ENCODE peak calls at places on chromosomes 16 and 17, in seven cellular contexts. B is T-cell; W is activated CD4-positive, alpha-beta T cell treated with anti-CD3 and anti-CD28 coated beads, Interleukin-2, amount 50 U/mL, for 4 hours; D is mammary epithelial cell; R is HT1080; H is GF-D8; S is H54. V is an unnamed sample.

GRCh38 chr16:50548659-50549560 is 714 bp downstream of the NKD1 start:
- DNase-seq in D (peak; percentile 18), B (peak; percentile 22), R (no peak), S (no peak), W (no peak), H (no peak), V (no peak)

GRCh38 chr16:9846362-9847099 is 335.7 kb downstream of the GRIN2A start:
- DNase-seq in B (no peak), R (no peak), H (no peak), W (no peak), D (no peak), S (no peak), V (no peak)

GRCh38 chr16:64362193-64362592 is 759.7 kb downstream of the CDH11 start:
- DNase-seq in B (no peak), R (peak; percentile 63), W (no peak), S (peak; percentile 5), D (peak; percentile 8), H (no peak), V (no peak)

GRCh38 chr17:81288715-81289114 is 6.4 kb downstream of the SLC38A10 start:
- DNase-seq in B (no peak), H (no peak), S (no peak), R (no peak), W (no peak), D (no peak), V (no peak)

GRCh38 chr17:58052951-58053715 is 30.1 kb upstream of the DYNLL2 start:
- DNase-seq in R (no peak), S (no peak), B (no peak), D (no peak), W (peak; percentile 20), H (no peak), V (no peak)

GRCh38 chr16:2468725-2469398 is 2.2 kb upstream of the NTN3 start:
- DNase-seq in S (peak; percentile 84), D (no peak), B (no peak), R (no peak), W (no peak), H (peak; percentile 84), V (no peak)

GRCh38 chr17:10843806-10844205 is 5.9 kb upstream of the PIRT start:
- DNase-seq in H (no peak), W (no peak), S (no peak), R (no peak), D (no peak), B (no peak), V (peak; percentile 91)

GRCh38 chr16:82748026-82748425 is 121.3 kb downstream of the CDH13 start:
- DNase-seq in B (no peak), R (peak; percentile 31), H (no peak), D (peak; percentile 16), W (no peak), S (no peak), V (no peak)

GRCh38 chr17:8941520-8941919 is 24.0 kb downstream of the PIK3R5 start:
- DNase-seq in D (no peak), B (peak; percentile 69), H (no peak), S (no peak), W (peak; percentile 54), R (no peak), V (no peak)

GRCh38 chr16:2511128-2511785 is 2.5 kb upstream of the ATP6V0C start:
- DNase-seq in B (no peak), R (no peak), D (no peak), W (no peak), S (no peak), H (no peak), V (peak; percentile 61)

GRCh38 chr17:74749262-74750038 is 1.0 kb downstream of the NHERF1 start:
- DNase-seq in S (no peak), B (no peak), H (no peak), R (no peak), D (no peak), W (no peak), V (no peak)

GRCh38 chr16:29743827-29744531 is 1.8 kb downstream of the C16orf54 start:
- DNase-seq in W (no peak), H (no peak), D (no peak), R (no peak), B (peak; percentile 34), S (no peak), V (no peak)

GRCh38 chr16:17557480-17557879 is 86.7 kb upstream of the XYLT1 start:
- DNase-seq in H (no peak), R (no peak), D (no peak), S (no peak), W (no peak), B (no peak), V (no peak)

GRCh38 chr17:64056269-64057005 is 36.0 kb upstream of the ICAM2 start:
- DNase-seq in H (no peak), B (no peak), S (no peak), W (no peak), R (no peak), D (no peak), V (no peak)

GRCh38 chr16:85369741-85370528 is 243.2 kb upstream of the GSE1 start:
- DNase-seq in S (peak; percentile 83), R (peak; percentile 45), D (no peak), B (peak; percentile 7), W (peak; percentile 27), H (no peak), V (peak; percentile 79)

GRCh38 chr16:85676466-85676865 is 12.3 kb downstream of the GINS2 start:
- DNase-seq in S (no peak), R (no peak), H (no peak), W (no peak), D (no peak), B (no peak), V (no peak)

GRCh38 chr17:62724398-62725146 is 83.5 kb downstream of the MARCHF10 start:
- DNase-seq in R (no peak), D (peak; percentile 90), S (no peak), W (peak; percentile 76), B (peak; percentile 55), H (no peak), V (no peak)

GRCh38 chr17:4101127-4101798 is 41.6 kb downstream of the ZZEF1 start:
- DNase-seq in H (no peak), D (no peak), W (no peak), S (no peak), B (no peak), R (no peak), V (peak; percentile 21)

GRCh38 chr16:83727018-83727417 is 80.8 kb upstream of the HSBP1 start:
- DNase-seq in B (no peak), R (peak; percentile 67), D (no peak), S (no peak), W (no peak), H (peak; percentile 63), V (peak; percentile 20)

GRCh38 chr16:66701061-66701460 is 4.5 kb upstream of the CMTM4 start:
- DNase-seq in B (no peak), W (no peak), H (peak; percentile 65), D (no peak), S (no peak), R (no peak), V (no peak)

GRCh38 chr16:28283173-28283572 is 9.2 kb upstream of the SBK1 start:
- DNase-seq in R (no peak), S (no peak), D (no peak), B (no peak), W (no peak), H (no peak), V (no peak)

GRCh38 chr17:66459811-66460270 is 157.4 kb downstream of the PRKCA start:
- DNase-seq in B (no peak), D (peak; percentile 81), W (no peak), R (peak; percentile 97), S (peak; percentile 74), H (peak; percentile 96), V (peak; percentile 36)

GRCh38 chr16:85839681-85840240 is 40.3 kb downstream of the COX4I1 start:
- DNase-seq in R (no peak), B (no peak), H (no peak), D (no peak), S (no peak), W (no peak), V (no peak)

GRCh38 chr17:17361543-17362511 is 58.7 kb downstream of the NT5M start:
- DNase-seq in R (no peak), W (no peak), D (no peak), H (no peak), B (no peak), S (no peak), V (no peak)

GRCh38 chr16:337437-337836 is 15.1 kb downstream of the AXIN1 start:
- DNase-seq in W (no peak), B (no peak), R (no peak), H (no peak), S (no peak), D (no peak), V (no peak)

GRCh38 chr17:45146616-45147101 is 1.6 kb upstream of the HEXIM1 start:
- DNase-seq in R (no peak), B (no peak), H (no peak), D (peak; percentile 58), S (no peak), W (no peak), V (peak; percentile 82)

GRCh38 chr16:71885261-71885650 is 1.3 kb upstream of the ZNF821 start:
- DNase-seq in B (no peak), H (peak; percentile 23), W (no peak), D (no peak), R (no peak), S (no peak), V (no peak)

GRCh38 chr17:81909966-81910839 is 996 bp downstream of the PCYT2 start:
- DNase-seq in H (no peak), R (no peak), S (peak; percentile 54), W (no peak), D (no peak), B (no peak), V (no peak)

GRCh38 chr17:8375738-8376259 is 705 bp downstream of the KRABD2 start:
- DNase-seq in H (no peak), B (no peak), S (no peak), W (no peak), D (peak; percentile 23), R (no peak), V (no peak)

GRCh38 chr16:78275420-78275819 is 176.0 kb downstream of the WWOX start:
- DNase-seq in D (no peak), R (no peak), B (no peak), W (no peak), H (no peak), S (no peak), V (no peak)

GRCh38 chr16:66731101-66731500 is 20.3 kb downstream of the DYNC1LI2 start:
- DNase-seq in H (no peak), W (no peak), S (no peak), R (no peak), B (no peak), D (no peak), V (no peak)

GRCh38 chr17:1201132-1201702 is 21.4 kb upstream of the ABR start:
- DNase-seq in R (no peak), B (peak; percentile 60), W (no peak), H (no peak), D (no peak), S (no peak), V (no peak)

GRCh38 chr17:4148611-4149308 is 5.8 kb downstream of the CYB5D2 start:
- DNase-seq in B (no peak), H (no peak), S (no peak), D (no peak), W (no peak), R (no peak), V (no peak)

GRCh38 chr17:52410781-52411180 is 252.3 kb upstream of the CA10 start:
- DNase-seq in W (no peak), D (no peak), H (no peak), S (no peak), R (peak; percentile 68), B (no peak), V (no peak)

GRCh38 chr17:31467502-31468256 is 76.2 kb downstream of the RAB11FIP4 start:
- DNase-seq in S (no peak), W (no peak), B (no peak), R (no peak), H (no peak), D (no peak), V (peak; percentile 41)